ENCODE peak calls at places on chromosome 16, in eight cellular contexts. S is pancreas; O is type B pancreatic cell; G is LNCaP clone FGC; A is cardiac fibroblast; D is heart right ventricle; Q is GM12865; N is CD8-positive, alpha-beta T cell. H is an unnamed sample.

GRCh38 chr16:9682320-9682719 is 499.9 kb downstream of the GRIN2A start:
- DNase-seq in G (no peak), D (no peak), O (no peak), S (no peak), N (no peak), Q (no peak), A (no peak), H (no peak)

GRCh38 chr16:23351360-23351759 is 49.3 kb downstream of the SCNN1B start:
- DNase-seq in D (no peak), S (no peak), N (no peak), G (peak), Q (no peak), O (no peak), A (no peak), H (no peak)

GRCh38 chr16:17938546-17938945 is 398.0 kb downstream of the NPIPA8 start:
- DNase-seq in Q (no peak), O (no peak), A (no peak), N (no peak), D (no peak), G (no peak), S (no peak), H (no peak)

GRCh38 chr16:14502932-14503741 is 126.9 kb downstream of the PARN start:
- DNase-seq in A (peak), D (no peak), S (no peak), N (no peak), Q (peak), O (no peak), G (no peak), H (peak)

GRCh38 chr16:69793521-69793920 is 31.4 kb downstream of the WWP2 start:
- DNase-seq in Q (no peak), S (no peak), N (no peak), G (no peak), O (no peak), D (no peak), A (no peak), H (no peak)

GRCh38 chr16:3112058-3112880 is at the start of gene ZNF205:
- DNase-seq in S (peak), G (peak), O (peak), Q (peak), A (peak), D (peak), N (no peak), H (no peak)

GRCh38 chr16:27402964-27403600 is 1.1 kb downstream of the IL21R start:
- DNase-seq in S (no peak), O (no peak), A (no peak), N (no peak), G (no peak), D (no peak), Q (peak), H (no peak)

GRCh38 chr16:30145692-30146091 is 22.7 kb upstream of the MAPK3 start:
- DNase-seq in D (no peak), O (no peak), Q (no peak), S (no peak), G (no peak), N (no peak), A (no peak), H (no peak)

GRCh38 chr16:85238233-85238647 is 126.0 kb upstream of the CIBAR2 start:
- DNase-seq in N (no peak), D (peak), O (no peak), G (no peak), Q (no peak), S (no peak), A (peak), H (no peak)

GRCh38 chr16:77213542-77214108 is 14.4 kb downstream of the SYCE1L start:
- DNase-seq in N (no peak), O (no peak), S (no peak), A (peak), G (no peak), Q (no peak), D (peak), H (no peak)

GRCh38 chr16:87586201-87586782 is 16.0 kb upstream of the JPH3 start:
- DNase-seq in Q (no peak), O (no peak), N (no peak), D (no peak), S (no peak), G (no peak), A (peak), H (no peak)

GRCh38 chr16:56606688-56607618 is 1.4 kb upstream of the MT2A start:
- DNase-seq in S (no peak), N (no peak), O (no peak), A (peak), D (peak), G (no peak), Q (no peak), H (no peak)

GRCh38 chr16:54361813-54362212 is 75.2 kb upstream of the IRX3 start:
- DNase-seq in A (no peak), D (no peak), S (no peak), O (no peak), G (no peak), N (no peak), Q (no peak), H (no peak)

GRCh38 chr16:58022601-58023371 is 2.8 kb upstream of the MMP15 start:
- DNase-seq in A (peak), O (no peak), Q (no peak), S (peak), G (peak), N (no peak), D (peak), H (no peak)

GRCh38 chr16:56789360-56789759 is 59.4 kb downstream of the NUP93 start:
- DNase-seq in A (peak), D (peak), N (no peak), O (no peak), G (peak), S (peak), Q (peak), H (no peak)

GRCh38 chr16:81694494-81695285 is 84.4 kb upstream of the PLCG2 start:
- DNase-seq in G (no peak), A (peak), D (no peak), S (no peak), O (no peak), Q (no peak), N (no peak), H (no peak)

GRCh38 chr16:14641877-14642276 is 9.1 kb downstream of the BFAR start:
- DNase-seq in Q (peak), A (no peak), D (no peak), N (no peak), O (no peak), S (no peak), G (no peak), H (no peak)

GRCh38 chr16:19008245-19008644 is 24.5 kb downstream of the TMC7 start:
- DNase-seq in G (no peak), O (no peak), Q (peak), S (no peak), A (peak), D (no peak), N (no peak), H (no peak)

GRCh38 chr16:4654387-4654901 is 29.8 kb downstream of the MGRN1 start:
- DNase-seq in G (no peak), D (no peak), Q (no peak), N (no peak), S (no peak), O (no peak), A (no peak), H (no peak)

GRCh38 chr16:8727857-8728618 is 53.6 kb downstream of the ABAT start:
- DNase-seq in Q (no peak), D (no peak), G (no peak), A (no peak), O (no peak), S (no peak), N (no peak), H (no peak)

GRCh38 chr16:9042943-9043680 is 48.3 kb upstream of the HAPSTR1 start:
- DNase-seq in S (no peak), Q (no peak), O (no peak), N (no peak), A (peak), G (no peak), D (no peak), H (no peak)

GRCh38 chr16:12305081-12305596 is 328.6 kb downstream of the SNX29 start:
- DNase-seq in Q (no peak), N (no peak), A (no peak), S (no peak), O (no peak), D (no peak), G (no peak), H (no peak)

GRCh38 chr16:24764916-24765315 is 35.5 kb downstream of the TNRC6A start:
- DNase-seq in D (no peak), A (no peak), O (no peak), S (no peak), G (no peak), Q (no peak), N (no peak), H (no peak)

GRCh38 chr16:5044011-5044540 is 10.3 kb upstream of the NAGPA start:
- DNase-seq in A (no peak), S (no peak), O (no peak), G (no peak), D (no peak), N (no peak), Q (no peak), H (no peak)

GRCh38 chr16:87821346-87822001 is 47.8 kb downstream of the SLC7A5 start:
- DNase-seq in S (no peak), N (no peak), Q (no peak), O (no peak), A (no peak), G (no peak), D (no peak), H (no peak)

GRCh38 chr16:1929105-1929504 is 10.9 kb upstream of the HS3ST6 start:
- DNase-seq in N (no peak), Q (no peak), D (peak), S (no peak), O (no peak), A (peak), G (no peak), H (peak)

GRCh38 chr16:85046957-85047866 is 19.6 kb downstream of the KIAA0513 start:
- DNase-seq in G (no peak), S (no peak), N (no peak), A (peak), Q (no peak), D (no peak), O (no peak), H (no peak)

GRCh38 chr16:30551781-30552180 is 6.4 kb downstream of the ZNF764 start:
- DNase-seq in A (no peak), Q (no peak), O (no peak), D (no peak), S (no peak), G (no peak), N (peak), H (no peak)

GRCh38 chr16:51276335-51276734 is 125.3 kb upstream of the SALL1 start:
- DNase-seq in D (no peak), S (no peak), N (no peak), A (no peak), O (no peak), G (no peak), Q (no peak), H (no peak)

GRCh38 chr16:56547949-56548567 is 16.8 kb upstream of the MT4 start:
- DNase-seq in S (no peak), Q (no peak), G (no peak), A (peak), O (no peak), N (no peak), D (no peak), H (no peak)

GRCh38 chr16:2490190-2491105 is 15.5 kb downstream of the TBC1D24 start:
- DNase-seq in Q (no peak), D (no peak), N (no peak), S (no peak), A (no peak), O (no peak), G (no peak), H (no peak)

GRCh38 chr16:69566437-69567030 is 768 bp downstream of the NFAT5 start:
- DNase-seq in N (no peak), D (peak), S (peak), G (no peak), A (peak), O (peak), Q (peak), H (peak)

GRCh38 chr16:29710227-29711219 is 31.5 kb downstream of the QPRT start:
- DNase-seq in D (peak), A (peak), N (no peak), S (no peak), O (no peak), Q (peak), G (no peak), H (peak)

GRCh38 chr16:24825696-24826095 is 20.1 kb upstream of the SLC5A11 start:
- DNase-seq in A (no peak), D (no peak), G (no peak), Q (no peak), S (no peak), N (no peak), O (no peak), H (no peak)

DNA sequence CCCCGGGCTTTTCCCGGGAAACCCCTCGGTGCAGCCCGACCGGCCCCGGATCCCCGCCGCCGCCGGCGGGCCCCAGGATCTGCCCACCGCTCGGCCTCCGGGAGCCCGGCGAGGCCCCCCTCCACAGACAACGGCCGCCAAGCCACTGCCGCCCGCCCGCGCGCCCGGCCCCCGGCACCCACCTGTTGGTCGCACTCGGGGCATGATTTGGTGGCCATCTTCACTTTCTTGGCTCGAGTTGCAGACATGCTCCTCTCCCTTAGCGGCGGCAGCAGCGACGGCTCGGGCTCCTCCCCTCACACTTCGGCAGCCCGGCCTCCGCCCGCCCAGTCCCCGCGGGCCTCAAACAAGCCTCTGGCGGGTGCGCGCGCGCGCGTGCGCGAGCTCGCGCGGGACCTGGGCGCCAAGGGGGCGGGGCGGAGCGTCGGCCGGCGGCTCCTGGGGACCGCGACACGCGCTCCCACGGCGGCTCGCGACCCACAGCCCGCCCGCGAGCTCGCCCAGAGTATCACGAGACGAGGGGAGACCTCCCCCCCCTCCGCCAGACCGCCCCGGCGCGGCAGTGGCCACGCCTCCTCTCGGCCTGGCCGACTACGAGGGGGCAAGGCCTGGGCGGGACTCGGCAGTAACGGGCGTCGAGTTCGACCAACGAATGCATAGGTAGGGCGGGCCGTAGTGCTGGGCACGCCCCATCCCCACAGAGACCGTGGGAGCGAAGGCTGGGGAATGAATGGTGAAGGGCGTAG is at the start of gene C16orf87:
- DNase-seq in Q (peak), O (peak), G (peak), A (peak), S (peak), N (peak), D (peak), H (peak)
- TF ChIP-seq CTCF in Q (no peak), O (no peak), G (no peak), A (no peak), S (no peak), N (no peak), D (no peak), H (no peak)

GRCh38 chr16:86431540-86431939 is 78.8 kb upstream of the FOXF1 start:
- DNase-seq in S (no peak), G (no peak), N (no peak), D (no peak), O (no peak), Q (no peak), A (no peak), H (no peak)
- TF ChIP-seq CTCF in S (no peak), G (no peak), N (no peak), D (no peak), O (no peak), Q (no peak), A (no peak), H (no peak)

GRCh38 chr16:83199012-83199411 is 572.2 kb downstream of the CDH13 start:
- DNase-seq in G (no peak), S (no peak), A (no peak), Q (no peak), D (no peak), N (no peak), O (no peak), H (no peak)

GRCh38 chr16:83205896-83206295 is 579.1 kb downstream of the CDH13 start:
- DNase-seq in D (no peak), G (no peak), S (no peak), N (no peak), Q (no peak), A (no peak), O (no peak), H (no peak)

DNA sequence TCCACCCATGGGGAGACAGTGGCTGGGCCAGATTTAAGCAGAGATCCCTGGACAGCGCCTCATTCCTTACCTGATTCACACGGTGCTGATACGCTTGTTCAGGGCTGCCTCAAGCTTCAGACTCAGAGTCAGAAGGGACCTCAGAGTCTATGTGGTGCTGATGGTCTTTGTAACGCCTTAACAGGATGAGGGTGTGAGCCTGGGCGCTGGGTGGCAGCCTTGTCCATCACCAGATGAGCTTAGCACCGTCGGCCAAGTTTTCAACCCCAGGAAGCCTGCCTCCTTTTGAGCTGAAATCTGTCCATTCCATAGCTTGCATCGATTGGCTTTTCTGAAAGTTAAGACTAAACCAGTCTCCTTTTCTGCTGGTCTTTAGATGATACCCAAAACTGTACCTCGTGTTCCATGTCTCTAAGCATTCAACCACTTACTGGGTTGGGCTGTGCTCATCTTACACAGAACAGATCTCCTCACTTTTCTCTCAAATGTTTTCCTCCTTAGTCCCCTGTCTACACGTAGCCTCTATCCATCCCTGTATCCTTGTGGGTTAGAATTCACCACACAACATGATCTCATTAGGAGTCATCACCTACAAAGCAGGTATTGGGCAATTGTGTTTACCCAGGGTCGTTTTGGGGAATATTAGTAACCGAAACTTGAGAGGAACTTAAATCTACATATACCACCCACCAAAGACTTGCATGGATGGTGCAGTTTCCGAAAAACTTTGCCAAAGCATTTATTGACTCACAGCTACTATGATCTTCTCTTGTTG is 573.4 kb downstream of the CDH13 start:
- DNase-seq in A (peak), S (no peak), N (no peak), G (no peak), D (peak), Q (peak), O (no peak), H (no peak)
- TF ChIP-seq CTCF in A (no peak), S (no peak), N (no peak), G (peak), D (peak), Q (peak), O (no peak), H (no peak)

GRCh38 chr16:71327720-71328119 is 30.8 kb upstream of the CALB2 start:
- DNase-seq in S (no peak), O (no peak), D (no peak), N (no peak), A (no peak), G (no peak), Q (no peak), H (no peak)

GRCh38 chr16:71328151-71328550 is 30.4 kb upstream of the CALB2 start:
- DNase-seq in G (no peak), S (no peak), D (no peak), A (no peak), Q (no peak), N (no peak), O (no peak), H (no peak)
- TF ChIP-seq CTCF in G (no peak), S (no peak), D (no peak), A (no peak), Q (no peak), N (no peak), O (no peak), H (no peak)

GRCh38 chr16:89489040-89489721 is 1.2 kb downstream of the ANKRD11 start:
- DNase-seq in D (peak), S (peak), A (peak), O (peak), Q (peak), G (peak), N (peak), H (peak)
- TF ChIP-seq CTCF in D (peak), S (no peak), A (peak), O (peak), Q (peak), G (no peak), N (no peak), H (no peak)

GRCh38 chr16:80097098-80097497 is 443.7 kb upstream of the DYNLRB2 start:
- DNase-seq in Q (no peak), O (no peak), G (no peak), S (no peak), A (no peak), D (no peak), N (no peak), H (no peak)
- TF ChIP-seq CTCF in Q (no peak), O (no peak), G (no peak), S (no peak), A (no peak), D (no peak), N (no peak), H (no peak)

GRCh38 chr16:67546761-67547422 is 15.4 kb upstream of the CTCF start:
- DNase-seq in O (no peak), G (peak), D (peak), S (peak), N (peak), Q (peak), A (peak), H (peak)

GRCh38 chr16:67549240-67549639 is 13.1 kb upstream of the CTCF start:
- DNase-seq in G (no peak), Q (no peak), S (peak), N (no peak), D (no peak), O (no peak), A (no peak), H (no peak)

GRCh38 chr16:67547423-67548264 is 14.7 kb upstream of the CTCF start:
- DNase-seq in O (no peak), A (no peak), G (no peak), D (no peak), S (peak), Q (peak), N (peak), H (no peak)

GRCh38 chr16:67549936-67550335 is 12.4 kb upstream of the CTCF start:
- DNase-seq in Q (no peak), O (no peak), G (no peak), N (no peak), A (no peak), D (no peak), S (peak), H (no peak)

GRCh38 chr16:67548265-67549126 is 13.8 kb upstream of the CTCF start:
- DNase-seq in O (no peak), N (no peak), S (peak), G (no peak), Q (peak), D (no peak), A (no peak), H (peak)
- TF ChIP-seq CTCF in O (no peak), N (no peak), S (no peak), G (no peak), Q (no peak), D (no peak), A (no peak), H (no peak)

GRCh38 chr16:89345663-89346150 is 128.2 kb downstream of the ZNF778 start:
- DNase-seq in N (no peak), G (peak), A (no peak), O (no peak), Q (no peak), D (no peak), S (peak), H (no peak)
- TF ChIP-seq CTCF in N (no peak), G (no peak), A (no peak), O (no peak), Q (no peak), D (no peak), S (no peak), H (no peak)